ENCODE peak calls at places on chromosomes 4 and X, in four cellular contexts. One of them, this sample, is unnamed.
A peak's percentile ranks its signal among the peaks of the same experiment; 100 is the strongest.

GRCh38 chr4:17494258-17494657 is 17.6 kb downstream of the QDPR start:
- DNase-seq in fibroblast of the conjunctiva: peak; percentile 73
- DNase-seq in GM23248: peak; percentile 82
- DNase-seq in COR-L47: no peak
- DNase-seq in this sample: no peak

GRCh38 chrX:24305905-24306304 is 8.0 kb downstream of the SUPT20HL2 start:
- DNase-seq in fibroblast of the conjunctiva: no peak
- DNase-seq in GM23248: no peak
- DNase-seq in COR-L47: no peak
- DNase-seq in this sample: no peak

GRCh38 chr4:17476811-17477210 is 35.1 kb downstream of the QDPR start:
- DNase-seq in fibroblast of the conjunctiva: no peak
- DNase-seq in GM23248: no peak
- DNase-seq in COR-L47: no peak
- DNase-seq in this sample: no peak

GRCh38 chrX:139801397-139801813 is 93.4 kb upstream of the MCF2 start:
- DNase-seq in fibroblast of the conjunctiva: no peak
- DNase-seq in GM23248: no peak
- DNase-seq in COR-L47: no peak
- DNase-seq in this sample: no peak

GRCh38 chr4:22003878-22004277 is 55.3 kb upstream of the KCNIP4 start:
- DNase-seq in fibroblast of the conjunctiva: no peak
- DNase-seq in GM23248: peak; percentile 22
- DNase-seq in COR-L47: no peak
- DNase-seq in this sample: no peak

GRCh38 chr4:137739391-137739790 is 207.1 kb upstream of the PCDH18 start:
- DNase-seq in fibroblast of the conjunctiva: no peak
- DNase-seq in GM23248: peak; percentile 9
- DNase-seq in COR-L47: no peak
- DNase-seq in this sample: no peak

GRCh38 chr4:70838972-70839536 is 636 bp downstream of the GRSF1 start:
- DNase-seq in fibroblast of the conjunctiva: no peak
- DNase-seq in GM23248: peak; percentile 82
- DNase-seq in COR-L47: peak; percentile 63
- DNase-seq in this sample: peak; percentile 55

GRCh38 chr4:136651278-136651667 is 881.0 kb downstream of the PCDH18 start:
- DNase-seq in fibroblast of the conjunctiva: no peak
- DNase-seq in GM23248: no peak
- DNase-seq in COR-L47: no peak
- DNase-seq in this sample: no peak

GRCh38 chr4:68272860-68273259 is 27.4 kb upstream of the TMPRSS11B start:
- DNase-seq in fibroblast of the conjunctiva: no peak
- DNase-seq in GM23248: peak; percentile 64
- DNase-seq in COR-L47: no peak
- DNase-seq in this sample: no peak

GRCh38 chr4:73434311-73434710 is 1.7 kb upstream of the AFP start:
- DNase-seq in fibroblast of the conjunctiva: no peak
- DNase-seq in GM23248: peak; percentile 47
- DNase-seq in COR-L47: no peak
- DNase-seq in this sample: no peak

GRCh38 chrX:13829995-13830394 is 13.1 kb upstream of the GPM6B start:
- DNase-seq in fibroblast of the conjunctiva: no peak
- DNase-seq in GM23248: no peak
- DNase-seq in COR-L47: no peak
- DNase-seq in this sample: no peak

GRCh38 chrX:112877771-112878173 is 37.1 kb upstream of the AMOT start:
- DNase-seq in fibroblast of the conjunctiva: no peak
- DNase-seq in GM23248: no peak
- DNase-seq in COR-L47: no peak
- DNase-seq in this sample: no peak

GRCh38 chr4:32985256-32985655 is 2265.1 kb downstream of the PCDH7 start:
- DNase-seq in fibroblast of the conjunctiva: peak; percentile 16
- DNase-seq in GM23248: peak; percentile 67
- DNase-seq in COR-L47: no peak
- DNase-seq in this sample: no peak

GRCh38 chr4:143246977-143247376 is 62.3 kb downstream of the USP38 start:
- DNase-seq in fibroblast of the conjunctiva: no peak
- DNase-seq in GM23248: no peak
- DNase-seq in COR-L47: no peak
- DNase-seq in this sample: no peak

GRCh38 chr4:172305698-172306097 is 492.5 kb downstream of the GALNTL6 start:
- DNase-seq in fibroblast of the conjunctiva: no peak
- DNase-seq in GM23248: no peak
- DNase-seq in COR-L47: no peak
- DNase-seq in this sample: no peak

GRCh38 chrX:2500681-2501151 is at the start of the genes DHRSX and ZBED1:
- DNase-seq in fibroblast of the conjunctiva: no peak
- DNase-seq in GM23248: peak; percentile 73
- DNase-seq in COR-L47: no peak
- DNase-seq in this sample: no peak

GRCh38 chr4:101418055-101418454 is 70.7 kb upstream of the PPP3CA start:
- DNase-seq in fibroblast of the conjunctiva: no peak
- DNase-seq in GM23248: no peak
- DNase-seq in COR-L47: no peak
- DNase-seq in this sample: no peak

This sample was measured in RWPE2.